ENCODE peak calls at places on chromosomes 7 and 10, in six cellular contexts. L, X, H, U, F and B are unnamed samples.

GRCh38 chr7:23696916-23697441 is 13.0 kb upstream of the STK31 start:
- DNase-seq in L (peak), X (peak), H (no peak), U (peak), F (peak), B (peak)

GRCh38 chr7:26365897-26366267 is 74.2 kb downstream of the SNX10 start:
- DNase-seq in L (no peak), X (peak), H (no peak), U (no peak), F (no peak), B (no peak)

GRCh38 chr10:12348870-12349627 is at the start of gene CAMK1D:
- DNase-seq in L (no peak), X (peak), H (no peak), U (peak), F (peak), B (peak)

GRCh38 chr7:99120916-99121315 is 23.0 kb downstream of the SMURF1 start:
- DNase-seq in L (no peak), X (no peak), H (no peak), U (no peak), F (no peak), B (peak)

GRCh38 chr7:99614495-99614894 is 2.3 kb upstream of the ZSCAN25 start:
- DNase-seq in L (no peak), X (no peak), H (no peak), U (no peak), F (no peak), B (peak)

GRCh38 chr7:42492895-42493294 is 255.9 kb upstream of the GLI3 start:
- DNase-seq in L (no peak), X (no peak), H (no peak), U (no peak), F (no peak), B (no peak)

GRCh38 chr10:88228130-88228529 is 355.0 kb downstream of the RNLS start:
- DNase-seq in L (no peak), X (no peak), H (no peak), U (no peak), F (no peak), B (no peak)

GRCh38 chr10:66627156-66627555 is 298.7 kb upstream of the LRRTM3 start:
- DNase-seq in L (peak), X (no peak), H (no peak), U (no peak), F (peak), B (peak)

GRCh38 chr10:94183666-94184264 is 179.0 kb downstream of the NOC3L start:
- DNase-seq in L (no peak), X (no peak), H (no peak), U (no peak), F (no peak), B (no peak)

GRCh38 chr10:73251683-73252444 is 580 bp downstream of the MRPS16 start:
- DNase-seq in L (peak), X (peak), H (no peak), U (no peak), F (peak), B (peak)

GRCh38 chr7:115047968-115048720 is 126.2 kb downstream of the MDFIC start:
- DNase-seq in L (no peak), X (peak), H (no peak), U (no peak), F (no peak), B (no peak)

GRCh38 chr7:112162161-112163020 is 43.8 kb downstream of the DOCK4 start:
- DNase-seq in L (peak), X (peak), H (no peak), U (no peak), F (peak), B (peak)

GRCh38 chr7:34277016-34277800 is 371.9 kb downstream of the BMPER start:
- DNase-seq in L (no peak), X (peak), H (no peak), U (no peak), F (no peak), B (peak)

GRCh38 chr10:16780338-16780880 is 36.8 kb downstream of the RSU1 start:
- DNase-seq in L (no peak), X (no peak), H (no peak), U (no peak), F (no peak), B (no peak)

GRCh38 chr10:11017575-11018425 is at the start of gene CELF2:
- DNase-seq in L (no peak), X (peak), H (no peak), U (peak), F (no peak), B (no peak)

GRCh38 chr7:1383398-1384112 is 75.7 kb downstream of the MICALL2 start:
- DNase-seq in L (no peak), X (no peak), H (no peak), U (no peak), F (no peak), B (no peak)

DNA sequence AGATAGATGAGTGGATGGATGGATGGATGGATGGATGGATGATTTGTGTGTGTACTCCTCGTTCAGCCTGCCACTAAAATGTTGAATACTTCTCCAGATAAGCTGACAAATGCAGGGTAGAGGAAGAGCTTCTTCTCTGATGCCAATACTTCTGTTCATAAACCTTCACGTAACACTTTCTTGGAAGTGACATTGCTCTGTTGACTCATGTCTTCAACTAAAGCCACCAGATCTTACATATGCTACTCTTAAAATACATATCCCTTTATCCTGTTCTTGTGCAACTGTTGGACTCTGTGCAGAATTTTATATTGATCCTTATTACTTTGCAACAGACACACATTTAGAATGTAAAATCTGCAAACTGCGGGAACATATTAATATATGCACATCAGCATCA is 26.9 kb downstream of the PIK3AP1 start:
- DNase-seq in L (no peak), X (no peak), H (no peak), U (no peak), F (no peak), B (no peak)
- H3K4me3 ChIP-seq in L (no peak), X (no peak), H (no peak), U (no peak), F (no peak), B (no peak)

GRCh38 chr10:62083868-62084267 is 182.4 kb downstream of the ARID5B start:
- DNase-seq in L (no peak), X (peak), H (no peak), U (no peak), F (no peak), B (no peak)
- TF ChIP-seq MYC in L (no peak), X (no peak), H (no peak), U (no peak), F (no peak), B (no peak)

DNA sequence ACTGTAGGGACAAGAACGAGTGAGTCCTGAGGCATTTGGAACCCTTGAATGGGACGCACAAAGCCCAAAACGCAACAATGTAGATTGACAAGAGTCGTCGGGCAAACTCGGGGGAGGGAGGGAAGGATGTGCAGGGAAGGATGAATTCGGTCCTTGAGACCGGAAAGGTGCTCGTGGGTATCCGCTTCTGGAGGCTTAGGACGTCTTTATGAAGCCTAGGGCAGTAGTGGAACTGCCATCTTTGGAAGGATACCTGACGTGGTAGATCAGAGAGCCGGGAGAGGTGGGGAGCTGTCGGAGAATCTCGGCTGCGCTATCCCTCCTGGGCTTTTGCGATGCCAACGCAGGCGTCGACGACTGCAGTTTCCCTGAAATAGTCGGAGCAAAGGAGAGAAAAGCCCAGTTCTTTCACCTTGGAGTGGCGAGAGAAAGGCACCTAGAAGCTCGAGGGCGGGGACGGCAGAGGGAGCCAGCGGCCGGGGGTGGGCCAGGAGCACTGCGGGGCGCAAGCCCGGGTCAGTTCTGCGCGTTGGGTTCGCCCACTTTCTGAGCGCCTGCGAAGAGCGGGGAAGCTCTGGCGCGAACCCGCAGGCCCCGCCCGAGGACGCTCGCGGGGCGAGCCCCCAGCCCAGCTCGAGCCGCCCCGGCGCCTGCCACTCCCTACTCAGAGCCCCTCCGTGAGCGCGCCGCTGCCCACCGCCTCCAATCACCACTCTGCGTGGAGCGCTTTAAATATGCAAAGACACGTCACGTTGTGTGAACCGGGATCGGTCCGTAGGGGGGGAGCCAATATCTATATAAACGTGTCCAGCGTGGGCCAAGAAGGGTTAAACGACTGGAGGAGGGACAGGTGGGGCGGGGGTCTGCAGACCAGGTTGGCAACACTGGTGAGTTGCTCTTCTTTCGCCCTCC is at the start of gene CYP26C1:
- DNase-seq in L (no peak), X (no peak), H (no peak), U (no peak), F (no peak), B (no peak)
- H3K4me3 ChIP-seq in L (no peak), X (no peak), H (no peak), U (no peak), F (no peak), B (no peak)

DNA sequence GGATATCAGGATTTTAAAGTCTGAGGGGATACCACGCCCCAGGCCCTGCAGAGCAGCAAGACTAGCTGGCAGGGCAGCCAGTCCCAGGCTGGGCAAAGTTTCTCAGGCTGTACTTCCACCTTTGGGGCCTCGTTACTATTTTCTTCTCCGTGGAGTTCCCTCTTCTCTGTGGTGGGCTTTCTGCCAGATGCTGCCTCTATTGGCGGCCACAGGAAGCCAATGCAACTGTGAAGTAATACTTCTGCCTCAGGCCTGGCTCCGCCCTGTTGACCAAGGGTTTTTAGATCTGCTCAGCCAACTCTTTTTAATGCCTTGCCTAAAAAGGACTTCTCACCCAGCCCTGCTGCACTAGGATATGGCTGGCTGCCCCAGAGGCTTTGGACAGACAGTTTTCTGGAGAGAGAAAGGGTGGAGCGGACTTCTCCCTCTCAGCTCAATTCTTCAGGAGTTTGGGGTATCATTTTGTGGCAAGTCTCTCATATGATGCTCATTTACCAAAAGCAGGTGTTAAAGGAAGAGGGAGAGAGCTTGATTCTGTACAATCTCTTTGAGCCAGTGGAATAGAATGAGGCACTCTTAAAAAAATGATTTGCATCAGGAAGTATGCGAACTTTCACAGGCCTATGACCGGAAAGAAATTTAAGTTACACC is 67.4 kb downstream of the HHEX start:
- DNase-seq in L (peak), X (peak), H (peak), U (peak), F (peak), B (peak)
- TF ChIP-seq MYC in L (no peak), X (no peak), H (no peak), U (peak), F (no peak), B (peak)

DNA sequence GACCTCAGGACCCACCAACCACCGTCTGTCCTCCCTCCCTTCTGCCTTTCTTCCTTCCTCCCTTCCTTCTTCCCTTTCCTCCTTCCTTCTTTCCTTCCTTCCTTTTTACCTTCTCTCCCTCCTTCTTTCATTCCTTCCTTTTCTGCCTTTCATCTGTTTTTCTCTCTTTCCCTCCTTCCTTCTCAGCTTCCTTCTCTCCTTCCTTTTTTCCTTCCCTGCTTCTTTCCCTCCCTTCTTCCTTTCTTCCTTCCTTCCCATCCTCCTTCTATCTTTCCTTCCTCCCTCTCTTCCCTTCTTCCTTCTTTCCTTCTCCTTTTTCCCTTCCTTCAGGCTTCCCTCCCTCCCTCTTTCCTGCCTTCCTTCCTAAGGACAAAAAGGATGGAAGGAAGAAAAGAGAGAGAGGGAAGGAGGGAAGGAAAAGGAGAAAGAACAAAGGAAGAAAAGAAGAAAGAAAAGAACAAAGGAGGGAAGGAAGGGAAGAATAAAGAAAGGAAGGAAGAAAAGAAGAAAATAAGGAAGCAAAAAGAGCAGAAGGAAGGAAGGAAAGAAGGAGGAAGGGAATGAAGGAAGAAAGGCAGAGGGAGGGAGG is 405.0 kb downstream of the GRID1 start:
- DNase-seq in L (no peak), X (no peak), H (no peak), U (no peak), F (no peak), B (no peak)
- H3K4me3 ChIP-seq in L (no peak), X (no peak), H (no peak), U (no peak), F (no peak), B (no peak)